ENCODE peak calls at places on chromosomes 5 and 9, in eight cellular contexts. R is A673, C is right lobe of liver, T is neural progenitor cell, O is aorta, S is HL-60, Z is endodermal cell, Q is dorsolateral prefrontal cortex. M is an unnamed sample.

GRCh38 chr5:100270323-100270771 is 264.8 kb upstream of the FAM174A start:
- DNase-seq in Z (no peak), T (no peak), O (no peak), C (no peak), R (no peak), Q (no peak), S (no peak), M (no peak)

GRCh38 chr5:14861123-14861757 is 10.3 kb downstream of the ANKH start:
- DNase-seq in T (no peak), S (no peak), O (no peak), Z (no peak), R (no peak), Q (no peak), C (no peak), M (no peak)

GRCh38 chr9:137437691-137438590 is 3.2 kb downstream of the ENTPD8 start:
- DNase-seq in Q (no peak), S (no peak), T (no peak), C (peak), R (no peak), O (peak), Z (no peak), M (no peak)

GRCh38 chr5:153824909-153825308 is 213.8 kb downstream of the FAM114A2 start:
- DNase-seq in Q (no peak), S (no peak), O (no peak), R (no peak), Z (peak), C (no peak), T (no peak), M (no peak)

GRCh38 chr5:127812570-127812969 is 109.4 kb downstream of the CCDC192 start:
- DNase-seq in O (no peak), S (no peak), C (no peak), T (no peak), Z (no peak), Q (no peak), R (no peak), M (no peak)

GRCh38 chr9:93684806-93685553 is 108.6 kb downstream of the PHF2 start:
- DNase-seq in C (no peak), Z (peak), T (peak), R (peak), Q (no peak), O (no peak), S (no peak), M (no peak)

GRCh38 chr9:137490532-137491186 is 31.5 kb upstream of the NSMF start:
- DNase-seq in R (no peak), C (no peak), T (no peak), O (peak), S (no peak), Q (no peak), Z (no peak), M (no peak)

GRCh38 chr9:8762676-8763075 is 963.1 kb upstream of the DMAC1 start:
- DNase-seq in T (peak), S (no peak), Q (no peak), C (no peak), O (no peak), Z (peak), R (no peak), M (no peak)

GRCh38 chr9:75064307-75065025 is 23.5 kb downstream of the NMRK1 start:
- DNase-seq in C (no peak), Q (no peak), S (no peak), Z (no peak), O (no peak), T (no peak), R (no peak), M (no peak)

GRCh38 chr9:76365028-76365427 is 29.2 kb downstream of the RFK start:
- DNase-seq in C (no peak), T (peak), S (no peak), R (peak), Z (no peak), O (no peak), Q (no peak), M (no peak)

GRCh38 chr5:113020461-113021273 is 44.1 kb downstream of the DCP2 start:
- DNase-seq in Z (no peak), Q (no peak), O (no peak), R (no peak), T (no peak), S (no peak), C (no peak), M (no peak)

GRCh38 chr5:172144291-172144815 is 43.7 kb downstream of the STK10 start:
- DNase-seq in C (no peak), S (no peak), Z (peak), Q (peak), R (peak), T (no peak), O (no peak), M (no peak)

GRCh38 chr9:16058131-16058549 is 505.3 kb downstream of the CCDC171 start:
- DNase-seq in C (no peak), R (no peak), T (no peak), S (no peak), O (no peak), Q (no peak), Z (peak), M (no peak)

GRCh38 chr5:53001541-53001940 is 12.4 kb downstream of the ITGA2 start:
- DNase-seq in O (no peak), T (no peak), Z (no peak), C (no peak), R (no peak), Q (no peak), S (no peak), M (no peak)

GRCh38 chr9:118336167-118336951 is 632.2 kb downstream of the TLR4 start:
- DNase-seq in C (no peak), S (no peak), O (no peak), Z (no peak), R (no peak), Q (no peak), T (no peak), M (no peak)

GRCh38 chr9:34386656-34387055 is 10.0 kb upstream of the MYORG start:
- DNase-seq in T (no peak), C (no peak), Q (no peak), O (no peak), S (no peak), Z (peak), R (no peak), M (no peak)

GRCh38 chr9:699396-699795 is 142.1 kb upstream of the DMRT1 start:
- DNase-seq in S (no peak), O (no peak), C (no peak), Q (no peak), R (no peak), T (no peak), Z (no peak), M (no peak)

GRCh38 chr9:124492818-124493217 is 14.4 kb downstream of the NR5A1 start:
- DNase-seq in Z (no peak), O (no peak), Q (no peak), R (no peak), T (no peak), S (no peak), C (no peak), M (no peak)

GRCh38 chr5:68252678-68253520 is 37.3 kb downstream of the PIK3R1 start:
- DNase-seq in Q (peak), S (peak), C (peak), O (no peak), R (peak), T (peak), Z (peak), M (no peak)

GRCh38 chr9:82031538-82032280 is 43.1 kb downstream of the SPATA31D1 start:
- DNase-seq in R (peak), S (no peak), T (no peak), Z (peak), C (no peak), Q (peak), O (no peak), M (no peak)

GRCh38 chr9:70830618-70831017 is 290.8 kb downstream of the TRPM3 start:
- DNase-seq in T (no peak), Z (no peak), Q (no peak), O (no peak), S (no peak), C (no peak), R (peak), M (no peak)

GRCh38 chr5:37777472-37778135 is 62.2 kb downstream of the GDNF start:
- DNase-seq in S (peak), O (no peak), R (no peak), Z (no peak), Q (no peak), C (no peak), T (peak), M (no peak)

GRCh38 chr5:81827522-81827921 is 76.6 kb upstream of the SSBP2 start:
- DNase-seq in Q (no peak), O (no peak), T (no peak), S (no peak), Z (no peak), C (no peak), R (no peak), M (no peak)

GRCh38 chr9:128940946-128941755 is 6.3 kb downstream of the DOLK start:
- DNase-seq in Z (no peak), R (no peak), C (no peak), Q (no peak), T (no peak), S (no peak), O (peak), M (peak)

GRCh38 chr9:75593920-75594319 is 296.6 kb upstream of the PCSK5 start:
- DNase-seq in O (no peak), S (no peak), T (no peak), C (no peak), Z (no peak), R (no peak), Q (no peak), M (no peak)

GRCh38 chr5:132056610-132057497 is 3.6 kb upstream of the IL3 start:
- DNase-seq in T (no peak), Z (no peak), O (peak), S (no peak), C (peak), R (no peak), Q (peak), M (peak)

GRCh38 chr5:82522912-82523311 is 244.8 kb upstream of the RPS23 start:
- DNase-seq in T (no peak), C (no peak), R (no peak), Z (no peak), S (no peak), O (no peak), Q (no peak), M (no peak)

GRCh38 chr9:74497750-74498615 is 848 bp downstream of the RORB start:
- DNase-seq in R (peak), T (peak), S (no peak), Q (peak), C (peak), O (peak), Z (peak), M (no peak)

GRCh38 chr9:33192493-33193245 is 25.5 kb upstream of the B4GALT1 start:
- DNase-seq in Q (no peak), C (no peak), T (no peak), Z (no peak), R (no peak), S (no peak), O (no peak), M (no peak)

DNA sequence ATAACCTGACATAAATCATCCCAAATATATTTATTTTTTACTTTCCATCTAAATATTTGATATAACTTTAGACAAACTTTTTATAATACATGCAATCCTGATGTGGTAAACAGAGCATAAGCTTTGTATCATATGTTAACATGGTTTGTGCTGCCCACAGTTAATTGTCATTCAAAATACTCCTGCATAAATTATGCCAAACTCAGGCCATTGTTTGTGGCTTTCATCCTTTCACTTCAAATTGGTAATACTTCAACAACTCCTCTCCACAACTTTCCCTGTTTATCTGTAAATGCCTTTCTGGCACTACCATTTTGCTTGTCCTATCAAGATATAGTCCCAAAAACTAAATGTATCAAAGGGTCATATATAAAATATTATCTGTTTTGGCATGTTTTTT is 586.7 kb downstream of the HINT1 start:
- DNase-seq in Z (no peak), T (no peak), C (no peak), S (no peak), O (no peak), R (no peak), Q (no peak), M (no peak)
- H3K27ac ChIP-seq in Z (no peak), T (no peak), C (no peak), S (no peak), O (no peak), R (no peak), Q (no peak), M (no peak)

GRCh38 chr5:148372883-148373282 is 10.9 kb upstream of the FBXO38 start:
- DNase-seq in Q (no peak), Z (no peak), S (no peak), C (no peak), R (no peak), O (no peak), T (peak), M (no peak)

GRCh38 chr5:148379340-148379739 is 4.4 kb upstream of the FBXO38 start:
- DNase-seq in R (no peak), Q (no peak), S (no peak), C (no peak), O (no peak), T (no peak), Z (no peak), M (no peak)

GRCh38 chr5:148378670-148379069 is 5.1 kb upstream of the FBXO38 start:
- DNase-seq in T (no peak), Z (no peak), O (no peak), C (no peak), R (no peak), Q (no peak), S (peak), M (no peak)

GRCh38 chr5:148374693-148375360 is 8.9 kb upstream of the FBXO38 start:
- DNase-seq in R (peak), T (peak), Z (peak), C (no peak), S (peak), O (no peak), Q (no peak), M (no peak)

GRCh38 chr5:148376198-148376597 is 7.6 kb upstream of the FBXO38 start:
- DNase-seq in C (no peak), Z (no peak), S (no peak), T (no peak), Q (no peak), R (no peak), O (no peak), M (no peak)
- H3K27ac ChIP-seq in C (no peak), Z (no peak), S (no peak), T (no peak), Q (no peak), R (no peak), O (no peak), M (no peak)

GRCh38 chr5:167982-168660 is 23.2 kb upstream of the LRRC14B start:
- DNase-seq in Q (no peak), R (no peak), C (no peak), Z (no peak), T (no peak), O (peak), S (no peak), M (no peak)
- H3K27ac ChIP-seq in Q (no peak), R (no peak), C (no peak), Z (no peak), T (peak), O (no peak), S (no peak), M (no peak)

GRCh38 chr5:29588276-29588675 is 1605.2 kb upstream of the CDH6 start:
- DNase-seq in Q (no peak), C (no peak), R (no peak), S (no peak), O (no peak), T (no peak), Z (no peak), M (no peak)

GRCh38 chr5:29587806-29588205 is 1605.7 kb upstream of the CDH6 start:
- DNase-seq in O (no peak), Q (no peak), T (no peak), R (no peak), C (no peak), Z (no peak), S (no peak), M (no peak)
- H3K27ac ChIP-seq in O (no peak), Q (no peak), T (no peak), R (no peak), C (no peak), Z (no peak), S (no peak), M (no peak)

GRCh38 chr5:50667653-50668403 is 1.4 kb downstream of the PARP8 start:
- DNase-seq in S (peak), Z (peak), C (peak), T (peak), Q (no peak), O (peak), R (peak), M (peak)
- H3K27ac ChIP-seq in S (peak), Z (peak), C (peak), T (peak), Q (peak), O (peak), R (peak), M (peak)

DNA sequence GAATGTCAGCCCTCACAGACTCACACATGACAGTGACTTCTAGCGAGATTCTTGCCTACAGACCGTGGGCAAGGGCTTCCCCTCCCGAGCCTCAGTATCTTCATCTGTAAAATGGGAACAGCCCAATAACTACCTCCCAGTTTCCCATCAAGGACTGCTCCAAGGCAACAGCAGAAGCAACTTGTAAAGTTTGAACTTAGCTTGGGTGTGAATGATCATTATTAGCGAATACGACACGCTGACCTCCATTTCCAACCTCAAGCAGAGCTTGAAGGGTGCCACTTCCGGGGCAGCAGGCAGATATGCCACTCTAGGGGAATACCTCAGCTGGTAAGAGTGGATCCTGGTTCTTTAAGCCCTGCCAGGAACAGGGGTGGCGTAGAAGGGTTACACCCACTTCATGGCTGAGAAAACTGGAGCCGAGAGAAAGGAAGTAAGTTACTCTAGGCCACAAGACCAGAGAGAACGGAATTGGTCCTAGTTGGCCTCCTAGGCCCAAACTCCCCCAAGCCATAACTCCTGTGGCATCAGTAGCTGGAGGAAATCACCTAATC is 2.0 kb downstream of the RNF44 start:
- DNase-seq in Z (peak), R (no peak), S (peak), O (peak), C (no peak), T (no peak), Q (no peak), M (no peak)
- H3K27ac ChIP-seq in Z (peak), R (peak), S (peak), O (no peak), C (peak), T (no peak), Q (peak), M (peak)

DNA sequence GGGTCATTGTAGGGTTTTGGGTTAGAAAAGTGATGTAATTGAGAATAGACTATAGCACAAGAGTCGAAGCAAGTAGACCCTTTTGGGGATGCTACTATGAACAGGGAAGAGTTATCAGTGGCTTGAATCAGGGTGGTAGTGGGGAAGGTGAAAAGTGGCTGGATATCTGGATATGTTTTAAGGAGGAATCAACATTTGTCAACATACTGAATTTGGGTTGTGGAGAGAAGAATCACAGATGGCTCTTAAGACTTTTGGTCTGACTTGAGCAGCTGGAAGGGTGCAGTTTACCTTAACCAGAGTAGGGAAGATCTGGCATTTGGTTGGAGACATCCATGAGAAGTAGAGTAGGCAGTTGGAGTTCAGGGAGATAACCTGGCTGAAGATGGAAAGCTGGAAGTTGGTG is 38.5 kb upstream of the FCHO2 start:
- DNase-seq in Z (no peak), O (no peak), T (no peak), C (no peak), Q (no peak), R (no peak), S (no peak), M (no peak)
- H3K27ac ChIP-seq in Z (no peak), O (no peak), T (no peak), C (no peak), Q (no peak), R (no peak), S (no peak), M (no peak)

GRCh38 chr5:143398451-143399237 is 4.8 kb downstream of the NR3C1 start:
- DNase-seq in O (no peak), C (no peak), Z (no peak), T (no peak), Q (no peak), R (no peak), S (no peak), M (no peak)
- H3K27ac ChIP-seq in O (no peak), C (peak), Z (no peak), T (no peak), Q (peak), R (no peak), S (no peak), M (peak)

GRCh38 chr9:127546125-127546832 is 65.8 kb upstream of the STXBP1 start:
- DNase-seq in Z (no peak), O (peak), C (no peak), S (no peak), T (no peak), Q (no peak), R (no peak), M (no peak)
- H3K27ac ChIP-seq in Z (no peak), O (no peak), C (no peak), S (no peak), T (no peak), Q (no peak), R (no peak), M (peak)